ENCODE peak calls at places on chromosomes 12 and 14, in seven cellular contexts. A, L, G, U, C, W and F are unnamed samples.

GRCh38 chr14:70045296-70045695 is 143.5 kb downstream of the SLC8A3 start:
- DNase-seq in A (no peak), L (no peak), G (no peak), U (no peak), C (no peak), W (no peak), F (no peak)

GRCh38 chr14:92121670-92122350 is at the start of the genes CPSF2 and NDUFB1:
- DNase-seq in A (peak; percentile 62), L (peak; percentile 91), G (peak; percentile 58), U (peak; percentile 97), C (peak; percentile 78), W (peak; percentile 77), F (peak; percentile 78)

GRCh38 chr14:65790185-65790815 is 377.8 kb downstream of the FUT8 start:
- DNase-seq in A (no peak), L (no peak), G (no peak), U (no peak), C (no peak), W (no peak), F (no peak)

GRCh38 chr14:88470542-88471440 is 84.0 kb downstream of the PTPN21 start:
- DNase-seq in A (no peak), L (no peak), G (no peak), U (no peak), C (no peak), W (no peak), F (no peak)

GRCh38 chr14:104794641-104795467 is 694 bp downstream of the AKT1 start:
- DNase-seq in A (no peak), L (peak; percentile 64), G (no peak), U (no peak), C (no peak), W (no peak), F (no peak)

GRCh38 chr14:71714225-71714624 is 218.0 kb upstream of the RGS6 start:
- DNase-seq in A (no peak), L (no peak), G (no peak), U (no peak), C (no peak), W (no peak), F (no peak)

GRCh38 chr14:85416771-85417170 is 113.2 kb upstream of the FLRT2 start:
- DNase-seq in A (no peak), L (no peak), G (no peak), U (no peak), C (no peak), W (no peak), F (no peak)

GRCh38 chr12:120261951-120262851 is 3.3 kb downstream of the PXN start:
- DNase-seq in A (no peak), L (no peak), G (no peak), U (no peak), C (no peak), W (peak; percentile 15), F (no peak)

GRCh38 chr14:68659021-68659931 is 133.6 kb downstream of the ZFP36L1 start:
- DNase-seq in A (no peak), L (peak; percentile 63), G (no peak), U (no peak), C (no peak), W (no peak), F (no peak)

GRCh38 chr12:22101749-22102243 is 55.8 kb downstream of the CMAS start:
- DNase-seq in A (no peak), L (no peak), G (no peak), U (no peak), C (no peak), W (no peak), F (peak; percentile 45)

GRCh38 chr12:70180140-70180539 is 63.1 kb upstream of the CNOT2 start:
- DNase-seq in A (no peak), L (no peak), G (no peak), U (no peak), C (no peak), W (no peak), F (no peak)

GRCh38 chr12:117125275-117125613 is 26.0 kb upstream of the TESC start:
- DNase-seq in A (no peak), L (no peak), G (no peak), U (no peak), C (no peak), W (no peak), F (no peak)

GRCh38 chr12:57145460-57146059 is 1.9 kb downstream of the LRP1-AS start:
- DNase-seq in A (no peak), L (no peak), G (no peak), U (no peak), C (no peak), W (no peak), F (no peak)

GRCh38 chr14:24630872-24631477 is 3.0 kb downstream of the GZMB start:
- DNase-seq in A (no peak), L (no peak), G (peak; percentile 75), U (no peak), C (no peak), W (no peak), F (no peak)

GRCh38 chr14:23443881-23444280 is 8.4 kb upstream of the MYH7 start:
- DNase-seq in A (no peak), L (no peak), G (no peak), U (no peak), C (no peak), W (no peak), F (no peak)

GRCh38 chr12:97016163-97016562 is 109.1 kb downstream of the NEDD1 start:
- DNase-seq in A (no peak), L (no peak), G (no peak), U (no peak), C (no peak), W (no peak), F (no peak)

GRCh38 chr12:12025799-12026386 is 44.8 kb upstream of the BCL2L14 start:
- DNase-seq in A (no peak), L (no peak), G (peak; percentile 54), U (no peak), C (no peak), W (no peak), F (no peak)

GRCh38 chr12:54020587-54020969 is 7.7 kb upstream of the HOXC6 start:
- DNase-seq in A (no peak), L (no peak), G (no peak), U (no peak), C (no peak), W (no peak), F (no peak)

GRCh38 chr12:60168441-60168840 is 572.6 kb downstream of the SLC16A7 start:
- DNase-seq in A (no peak), L (no peak), G (peak; percentile 72), U (no peak), C (no peak), W (no peak), F (no peak)

GRCh38 chr12:30862486-30862885 is 64.1 kb upstream of the TSPAN11 start:
- DNase-seq in A (no peak), L (peak; percentile 17), G (no peak), U (peak; percentile 65), C (no peak), W (no peak), F (no peak)

GRCh38 chr14:94462763-94463572 is 10.4 kb upstream of the SERPINA11 start:
- DNase-seq in A (no peak), L (no peak), G (no peak), U (no peak), C (no peak), W (no peak), F (no peak)

GRCh38 chr14:64841121-64841611 is 38.5 kb downstream of the SPTB start:
- DNase-seq in A (no peak), L (no peak), G (no peak), U (no peak), C (no peak), W (no peak), F (no peak)

GRCh38 chr12:93736640-93737178 is 59.5 kb downstream of the CRADD start:
- DNase-seq in A (no peak), L (no peak), G (no peak), U (no peak), C (no peak), W (no peak), F (no peak)

GRCh38 chr12:107411792-107412535 is 273.6 kb upstream of the PWP1 start:
- DNase-seq in A (no peak), L (no peak), G (no peak), U (no peak), C (no peak), W (no peak), F (no peak)